ENCODE peak calls at places on chromosomes 6 and 20, in seven cellular contexts. W, A, F, H, Z, T and U are unnamed samples.

GRCh38 chr6:13877116-13877515 is 47.6 kb upstream of the RNF182 start:
- DNase-seq in A (no peak), W (no peak), Z (no peak), F (no peak), T (no peak), H (no peak), U (peak)

GRCh38 chr20:33018169-33018931 is 10.8 kb downstream of the BPIFB2 start:
- DNase-seq in W (no peak), H (no peak), T (no peak), Z (no peak), A (no peak), F (no peak), U (no peak)

GRCh38 chr20:59807909-59808728 is 125.3 kb downstream of the SYCP2 start:
- DNase-seq in T (no peak), A (no peak), F (peak), H (no peak), Z (no peak), W (no peak), U (no peak)

GRCh38 chr6:56278186-56278585 is 30.8 kb upstream of the COL21A1 start:
- DNase-seq in H (no peak), A (no peak), F (no peak), Z (no peak), T (no peak), W (no peak), U (no peak)

GRCh38 chr6:16681260-16681873 is 79.9 kb downstream of the ATXN1 start:
- DNase-seq in Z (no peak), H (no peak), A (peak), F (no peak), T (no peak), W (no peak), U (peak)

GRCh38 chr6:151783692-151784091 is 23.8 kb upstream of the ESR1 start:
- DNase-seq in W (no peak), F (no peak), Z (no peak), T (no peak), A (no peak), H (no peak), U (no peak)

GRCh38 chr6:33851959-33852358 is 48.2 kb upstream of the MLN start:
- DNase-seq in Z (peak), H (peak), F (no peak), W (peak), T (no peak), A (peak), U (peak)

GRCh38 chr20:57080796-57081195 is 185.6 kb downstream of the BMP7 start:
- DNase-seq in F (no peak), Z (no peak), W (no peak), H (no peak), A (no peak), T (no peak), U (no peak)

GRCh38 chr20:58927490-58928061 is 53.5 kb upstream of the NELFCD start:
- DNase-seq in W (no peak), H (no peak), T (no peak), F (peak), A (no peak), Z (no peak), U (no peak)

GRCh38 chr6:43869091-43869710 is 99.2 kb downstream of the VEGFA start:
- DNase-seq in Z (no peak), T (no peak), A (no peak), F (no peak), H (no peak), W (no peak), U (no peak)

GRCh38 chr6:21228411-21228810 is 365.1 kb upstream of the SOX4 start:
- DNase-seq in A (no peak), W (no peak), H (no peak), T (no peak), F (no peak), Z (no peak), U (no peak)

GRCh38 chr20:61292821-61293612 is 41.0 kb downstream of the CDH4 start:
- DNase-seq in H (no peak), W (no peak), F (no peak), T (no peak), A (no peak), Z (no peak), U (no peak)

GRCh38 chr6:14339172-14339571 is 221.6 kb downstream of the CD83 start:
- DNase-seq in W (no peak), F (no peak), T (no peak), H (no peak), A (no peak), Z (no peak), U (no peak)

GRCh38 chr6:26075063-26075717 is 12.0 kb upstream of the HFE start:
- DNase-seq in T (no peak), W (no peak), A (no peak), H (no peak), F (no peak), Z (no peak), U (no peak)

GRCh38 chr6:110493253-110493800 is 16.9 kb upstream of the SLC22A16 start:
- DNase-seq in F (no peak), W (no peak), Z (no peak), A (no peak), T (no peak), H (no peak), U (no peak)

GRCh38 chr6:5044866-5045265 is 40.3 kb upstream of the PPP1R3G start:
- DNase-seq in T (no peak), Z (no peak), A (no peak), F (no peak), H (no peak), W (no peak), U (no peak)

GRCh38 chr20:38311100-38311499 is 7.1 kb downstream of the BPI start:
- DNase-seq in A (no peak), F (no peak), H (no peak), Z (no peak), W (no peak), T (no peak), U (no peak)

GRCh38 chr6:37171141-37171969 is 1.4 kb downstream of the PIM1 start:
- DNase-seq in T (no peak), A (peak), W (peak), H (peak), F (no peak), Z (no peak), U (peak)

GRCh38 chr6:98838027-98838426 is 3.7 kb downstream of the POU3F2 start:
- DNase-seq in A (no peak), T (no peak), F (no peak), Z (no peak), H (no peak), W (no peak), U (no peak)

GRCh38 chr6:35485402-35485877 is 11.4 kb downstream of the TEAD3 start:
- DNase-seq in Z (peak), H (no peak), A (peak), W (no peak), T (no peak), F (no peak), U (peak)

GRCh38 chr6:2823104-2823850 is 18.4 kb downstream of the SERPINB1 start:
- DNase-seq in F (no peak), W (no peak), Z (no peak), A (no peak), T (no peak), H (no peak), U (no peak)

GRCh38 chr6:84197708-84198107 is 29.7 kb downstream of the CEP162 start:
- DNase-seq in H (no peak), A (no peak), T (no peak), F (no peak), Z (no peak), W (no peak), U (no peak)

GRCh38 chr6:170140129-170140528 is 150.7 kb downstream of the DLL1 start:
- DNase-seq in A (no peak), Z (no peak), H (no peak), W (no peak), T (no peak), F (peak), U (no peak)

GRCh38 chr6:85169189-85169588 is 280.7 kb upstream of the NT5E start:
- DNase-seq in A (no peak), Z (no peak), W (no peak), F (no peak), T (no peak), H (no peak), U (no peak)

GRCh38 chr6:143522034-143522600 is 10.6 kb upstream of the FUCA2 start:
- DNase-seq in W (no peak), A (no peak), Z (no peak), T (no peak), F (no peak), H (no peak), U (no peak)

GRCh38 chr6:13522639-13523038 is 35.2 kb upstream of the GFOD1 start:
- DNase-seq in T (no peak), F (no peak), W (no peak), Z (no peak), H (no peak), A (no peak), U (peak)

GRCh38 chr20:59804347-59804746 is 129.1 kb downstream of the SYCP2 start:
- DNase-seq in H (no peak), W (no peak), T (no peak), F (no peak), A (no peak), Z (no peak), U (no peak)

GRCh38 chr6:2007165-2007564 is 238.2 kb downstream of the GMDS start:
- DNase-seq in T (no peak), F (no peak), H (no peak), A (no peak), W (no peak), Z (no peak), U (no peak)

GRCh38 chr6:97136644-97137358 is 146.2 kb downstream of the MMS22L start:
- DNase-seq in Z (no peak), A (no peak), T (no peak), F (no peak), H (no peak), W (no peak), U (no peak)

GRCh38 chr6:37882724-37883413 is 63.3 kb downstream of the ZFAND3 start:
- DNase-seq in F (no peak), H (no peak), W (no peak), T (no peak), Z (no peak), A (no peak), U (peak)

GRCh38 chr6:89120371-89120770 is 2.5 kb upstream of the SRSF12 start:
- DNase-seq in T (no peak), A (no peak), H (no peak), W (no peak), F (no peak), Z (no peak), U (no peak)

GRCh38 chr6:33843086-33843695 is 39.4 kb upstream of the MLN start:
- DNase-seq in A (peak), H (no peak), T (no peak), Z (peak), F (no peak), W (no peak), U (peak)

GRCh38 chr6:155013457-155013876 is 18.4 kb downstream of the TIAM2 start:
- DNase-seq in Z (no peak), W (no peak), A (no peak), F (no peak), T (no peak), H (no peak), U (peak)

GRCh38 chr20:7723284-7723683 is 217.0 kb downstream of the HAO1 start:
- DNase-seq in Z (no peak), T (no peak), A (no peak), W (no peak), H (no peak), F (no peak), U (peak)

GRCh38 chr20:33811763-33812672 is 870 bp downstream of the CHMP4B start:
- DNase-seq in H (peak), T (no peak), F (no peak), W (peak), A (no peak), Z (peak), U (peak)

GRCh38 chr6:111492499-111492898 is 9.5 kb upstream of the REV3L start:
- DNase-seq in Z (no peak), F (no peak), W (no peak), H (no peak), A (no peak), T (no peak), U (no peak)

GRCh38 chr6:68826501-68826900 is 191.4 kb downstream of the ADGRB3 start:
- DNase-seq in F (no peak), Z (no peak), T (no peak), A (no peak), H (no peak), W (no peak), U (no peak)

GRCh38 chr20:47782920-47783552 is 2.2 kb downstream of the SULF2 start:
- DNase-seq in F (no peak), A (no peak), Z (no peak), T (peak), H (no peak), W (no peak), U (no peak)
- TF ChIP-seq CTCF in F (no peak), A (no peak), Z (no peak), T (peak), H (no peak), W (no peak), U (peak)

DNA sequence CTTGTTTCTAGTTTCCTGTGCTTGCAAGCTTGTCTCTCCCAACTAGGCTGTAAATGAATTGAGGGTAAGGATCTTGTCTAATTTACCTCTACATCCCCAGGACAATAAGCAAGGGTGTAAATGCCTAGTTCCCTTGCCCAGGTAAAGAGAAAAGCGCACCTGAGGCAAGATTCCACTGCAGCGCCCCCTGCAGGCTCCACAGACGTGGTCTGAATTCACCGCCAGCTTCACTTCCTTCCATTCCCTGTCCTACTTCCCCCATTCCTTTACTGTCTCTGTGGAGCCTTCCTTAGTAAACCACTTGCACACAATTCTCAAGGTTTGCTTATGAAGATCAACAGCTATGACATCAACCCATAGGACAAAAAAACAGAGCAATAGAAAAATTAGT is 42.3 kb downstream of the ANKEF1 start:
- DNase-seq in A (peak), F (no peak), W (no peak), T (no peak), Z (peak), H (peak), U (no peak)
- TF ChIP-seq CTCF in A (peak), F (peak), W (no peak), T (peak), Z (no peak), H (peak), U (peak)

GRCh38 chr6:72636215-72636614 is 14.4 kb downstream of the KCNQ5 start:
- DNase-seq in T (no peak), H (no peak), Z (no peak), W (no peak), F (no peak), A (no peak), U (no peak)
- TF ChIP-seq CTCF in T (no peak), H (no peak), Z (no peak), W (no peak), F (no peak), A (no peak), U (no peak)

DNA sequence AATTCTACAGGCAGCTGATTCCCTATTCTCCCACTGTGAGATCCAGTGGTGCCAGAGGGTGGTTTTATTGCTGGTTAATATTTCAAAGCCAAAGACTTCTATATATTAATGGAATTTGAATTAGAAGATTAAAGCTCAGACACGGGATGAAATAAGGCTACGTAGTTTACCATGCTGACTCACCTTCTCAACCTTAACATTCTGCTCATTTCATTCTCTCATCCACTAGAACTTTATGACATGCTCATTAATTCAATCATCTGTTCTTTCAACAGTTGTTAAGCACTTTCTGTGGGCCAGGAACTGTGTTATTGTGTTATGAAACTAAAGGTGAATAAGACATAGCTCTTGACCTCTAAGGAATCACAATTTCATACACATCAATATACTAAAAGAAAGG is 456.9 kb upstream of the MAP3K7 start:
- DNase-seq in W (no peak), A (no peak), Z (no peak), F (no peak), H (no peak), T (no peak), U (no peak)
- TF ChIP-seq CTCF in W (no peak), A (no peak), Z (no peak), F (no peak), H (no peak), T (no peak), U (no peak)

GRCh38 chr20:12358006-12358654 is 440.4 kb downstream of the BTBD3 start:
- DNase-seq in T (no peak), F (no peak), A (no peak), W (no peak), Z (no peak), H (no peak), U (peak)

GRCh38 chr20:12354725-12355124 is 437.0 kb downstream of the BTBD3 start:
- DNase-seq in F (no peak), T (no peak), W (no peak), Z (no peak), A (no peak), H (no peak), U (peak)

GRCh38 chr20:12355185-12355584 is 437.5 kb downstream of the BTBD3 start:
- DNase-seq in A (no peak), F (no peak), Z (no peak), H (no peak), T (no peak), W (no peak), U (no peak)

DNA sequence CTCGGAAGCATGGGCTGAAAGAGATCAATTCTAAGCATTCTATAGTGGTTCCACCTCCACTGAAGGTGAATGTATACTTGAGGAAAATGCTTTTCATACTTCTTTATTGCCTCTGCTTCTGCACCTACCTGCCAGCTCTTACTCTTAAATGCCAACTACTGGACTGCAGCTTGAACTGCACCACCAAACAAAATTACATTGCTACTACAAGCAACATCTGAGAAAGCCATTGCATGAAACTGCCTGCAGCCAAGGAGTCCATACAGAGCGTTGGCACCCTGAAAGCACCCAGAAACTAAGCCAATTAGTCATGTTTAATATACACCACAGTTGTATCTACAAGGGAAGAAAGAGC is 440.9 kb downstream of the BTBD3 start:
- DNase-seq in A (no peak), W (no peak), F (no peak), T (no peak), H (no peak), Z (no peak), U (no peak)
- TF ChIP-seq CTCF in A (no peak), W (no peak), F (no peak), T (no peak), H (no peak), Z (no peak), U (no peak)

GRCh38 chr20:62993856-62994494 is 12.8 kb downstream of the BHLHE23 start:
- DNase-seq in W (no peak), F (no peak), Z (no peak), A (no peak), H (no peak), T (no peak), U (no peak)
- TF ChIP-seq CTCF in W (no peak), F (no peak), Z (no peak), A (no peak), H (no peak), T (no peak), U (no peak)

GRCh38 chr6:105484238-105485161 is 81.6 kb upstream of the PREP start:
- DNase-seq in H (peak), A (no peak), Z (peak), F (no peak), T (no peak), W (no peak), U (peak)
- TF ChIP-seq CTCF in H (peak), A (peak), Z (peak), F (peak), T (peak), W (peak), U (peak)